ENCODE peak calls at places on chromosomes 1 and 21, in four cellular contexts. One of them, this sample, is unnamed.
A peak's percentile ranks its signal among the peaks of the same experiment; 100 is the strongest.

GRCh38 chr1:92901699-92902405 is 59.4 kb downstream of the DIPK1A start:
- DNase-seq in activated T-cell treated with anti-CD3 and anti-CD28 coated beads for 1 hour: no peak
- DNase-seq in WTC11: no peak
- DNase-seq in stimulated activated CD4-positive, alpha-beta T cell treated with anti-CD3 and anti-CD28 coated beads, Interleukin-2, amount 100 ng/mL, for 48 hours: no peak
- DNase-seq in this sample: no peak

GRCh38 chr1:84619383-84620093 is 45.3 kb upstream of the CTBS start:
- DNase-seq in activated T-cell treated with anti-CD3 and anti-CD28 coated beads for 1 hour: no peak
- DNase-seq in WTC11: no peak
- DNase-seq in stimulated activated CD4-positive, alpha-beta T cell treated with anti-CD3 and anti-CD28 coated beads, Interleukin-2, amount 100 ng/mL, for 48 hours: peak; percentile 40
- DNase-seq in this sample: no peak

GRCh38 chr1:204577794-204578478 is 61.7 kb downstream of the MDM4 start:
- DNase-seq in activated T-cell treated with anti-CD3 and anti-CD28 coated beads for 1 hour: no peak
- DNase-seq in WTC11: no peak
- DNase-seq in stimulated activated CD4-positive, alpha-beta T cell treated with anti-CD3 and anti-CD28 coated beads, Interleukin-2, amount 100 ng/mL, for 48 hours: no peak
- DNase-seq in this sample: no peak

GRCh38 chr1:234726359-234726836 is 116.4 kb upstream of the IRF2BP2 start:
- DNase-seq in activated T-cell treated with anti-CD3 and anti-CD28 coated beads for 1 hour: no peak
- DNase-seq in WTC11: no peak
- DNase-seq in stimulated activated CD4-positive, alpha-beta T cell treated with anti-CD3 and anti-CD28 coated beads, Interleukin-2, amount 100 ng/mL, for 48 hours: no peak
- DNase-seq in this sample: peak; percentile 42

GRCh38 chr1:163897401-163898169 is 575.8 kb downstream of the NUF2 start:
- DNase-seq in activated T-cell treated with anti-CD3 and anti-CD28 coated beads for 1 hour: no peak
- DNase-seq in WTC11: no peak
- DNase-seq in stimulated activated CD4-positive, alpha-beta T cell treated with anti-CD3 and anti-CD28 coated beads, Interleukin-2, amount 100 ng/mL, for 48 hours: no peak
- DNase-seq in this sample: no peak

GRCh38 chr1:202233824-202234223 is 40.2 kb downstream of the LGR6 start:
- DNase-seq in activated T-cell treated with anti-CD3 and anti-CD28 coated beads for 1 hour: no peak
- DNase-seq in WTC11: no peak
- DNase-seq in stimulated activated CD4-positive, alpha-beta T cell treated with anti-CD3 and anti-CD28 coated beads, Interleukin-2, amount 100 ng/mL, for 48 hours: no peak
- DNase-seq in this sample: no peak

GRCh38 chr1:221565718-221566117 is 176.2 kb downstream of the DUSP10 start:
- DNase-seq in activated T-cell treated with anti-CD3 and anti-CD28 coated beads for 1 hour: no peak
- DNase-seq in WTC11: no peak
- DNase-seq in stimulated activated CD4-positive, alpha-beta T cell treated with anti-CD3 and anti-CD28 coated beads, Interleukin-2, amount 100 ng/mL, for 48 hours: no peak
- DNase-seq in this sample: no peak

GRCh38 chr1:154213274-154213673 is 7.1 kb upstream of the CFAP141 start:
- DNase-seq in activated T-cell treated with anti-CD3 and anti-CD28 coated beads for 1 hour: no peak
- DNase-seq in WTC11: no peak
- DNase-seq in stimulated activated CD4-positive, alpha-beta T cell treated with anti-CD3 and anti-CD28 coated beads, Interleukin-2, amount 100 ng/mL, for 48 hours: no peak
- DNase-seq in this sample: no peak

GRCh38 chr1:182784556-182785171 is 4.9 kb upstream of the NPL start:
- DNase-seq in activated T-cell treated with anti-CD3 and anti-CD28 coated beads for 1 hour: no peak
- DNase-seq in WTC11: no peak
- DNase-seq in stimulated activated CD4-positive, alpha-beta T cell treated with anti-CD3 and anti-CD28 coated beads, Interleukin-2, amount 100 ng/mL, for 48 hours: no peak
- DNase-seq in this sample: peak; percentile 72

GRCh38 chr1:209513226-209513625 is 70.3 kb upstream of the CAMK1G start:
- DNase-seq in activated T-cell treated with anti-CD3 and anti-CD28 coated beads for 1 hour: no peak
- DNase-seq in WTC11: no peak
- DNase-seq in stimulated activated CD4-positive, alpha-beta T cell treated with anti-CD3 and anti-CD28 coated beads, Interleukin-2, amount 100 ng/mL, for 48 hours: no peak
- DNase-seq in this sample: peak; percentile 68

GRCh38 chr21:42234464-42235241 is 15.7 kb downstream of the ABCG1 start:
- DNase-seq in activated T-cell treated with anti-CD3 and anti-CD28 coated beads for 1 hour: peak; percentile 64
- DNase-seq in WTC11: peak; percentile 81
- DNase-seq in stimulated activated CD4-positive, alpha-beta T cell treated with anti-CD3 and anti-CD28 coated beads, Interleukin-2, amount 100 ng/mL, for 48 hours: peak; percentile 82
- DNase-seq in this sample: peak; percentile 95

GRCh38 chr1:89949991-89950624 is 44.8 kb upstream of the ZNF326 start:
- DNase-seq in activated T-cell treated with anti-CD3 and anti-CD28 coated beads for 1 hour: no peak
- DNase-seq in WTC11: no peak
- DNase-seq in stimulated activated CD4-positive, alpha-beta T cell treated with anti-CD3 and anti-CD28 coated beads, Interleukin-2, amount 100 ng/mL, for 48 hours: no peak
- DNase-seq in this sample: peak; percentile 10

GRCh38 chr1:218640213-218640612 is 295.1 kb downstream of the TGFB2 start:
- DNase-seq in activated T-cell treated with anti-CD3 and anti-CD28 coated beads for 1 hour: no peak
- DNase-seq in WTC11: no peak
- DNase-seq in stimulated activated CD4-positive, alpha-beta T cell treated with anti-CD3 and anti-CD28 coated beads, Interleukin-2, amount 100 ng/mL, for 48 hours: no peak
- DNase-seq in this sample: no peak

GRCh38 chr1:5516756-5517155 is 475.5 kb downstream of the NPHP4 start:
- DNase-seq in activated T-cell treated with anti-CD3 and anti-CD28 coated beads for 1 hour: no peak
- DNase-seq in WTC11: no peak
- DNase-seq in stimulated activated CD4-positive, alpha-beta T cell treated with anti-CD3 and anti-CD28 coated beads, Interleukin-2, amount 100 ng/mL, for 48 hours: no peak
- DNase-seq in this sample: no peak

GRCh38 chr1:33219886-33220661 is 36.2 kb upstream of the ZNF362 start:
- DNase-seq in activated T-cell treated with anti-CD3 and anti-CD28 coated beads for 1 hour: no peak
- DNase-seq in WTC11: no peak
- DNase-seq in stimulated activated CD4-positive, alpha-beta T cell treated with anti-CD3 and anti-CD28 coated beads, Interleukin-2, amount 100 ng/mL, for 48 hours: no peak
- DNase-seq in this sample: no peak

GRCh38 chr1:234478481-234479309 is at the start of gene TARBP1:
- DNase-seq in activated T-cell treated with anti-CD3 and anti-CD28 coated beads for 1 hour: peak; percentile 56
- DNase-seq in WTC11: peak; percentile 68
- DNase-seq in stimulated activated CD4-positive, alpha-beta T cell treated with anti-CD3 and anti-CD28 coated beads, Interleukin-2, amount 100 ng/mL, for 48 hours: peak; percentile 72
- DNase-seq in this sample: peak; percentile 90

GRCh38 chr1:117146570-117147340 is 25.2 kb upstream of the TRIM45 start:
- DNase-seq in activated T-cell treated with anti-CD3 and anti-CD28 coated beads for 1 hour: no peak
- DNase-seq in WTC11: no peak
- DNase-seq in stimulated activated CD4-positive, alpha-beta T cell treated with anti-CD3 and anti-CD28 coated beads, Interleukin-2, amount 100 ng/mL, for 48 hours: no peak
- DNase-seq in this sample: no peak

GRCh38 chr1:150288822-150289221 is 4.8 kb upstream of the MRPS21 start:
- DNase-seq in activated T-cell treated with anti-CD3 and anti-CD28 coated beads for 1 hour: no peak
- DNase-seq in WTC11: no peak
- DNase-seq in stimulated activated CD4-positive, alpha-beta T cell treated with anti-CD3 and anti-CD28 coated beads, Interleukin-2, amount 100 ng/mL, for 48 hours: no peak
- DNase-seq in this sample: no peak

GRCh38 chr1:46445773-46446256 is 43.8 kb upstream of the DMBX1 start:
- DNase-seq in activated T-cell treated with anti-CD3 and anti-CD28 coated beads for 1 hour: no peak
- DNase-seq in WTC11: no peak
- DNase-seq in stimulated activated CD4-positive, alpha-beta T cell treated with anti-CD3 and anti-CD28 coated beads, Interleukin-2, amount 100 ng/mL, for 48 hours: no peak
- DNase-seq in this sample: no peak

GRCh38 chr1:23634840-23635642 is 56.6 kb upstream of the RPL11 start:
- DNase-seq in activated T-cell treated with anti-CD3 and anti-CD28 coated beads for 1 hour: no peak
- DNase-seq in WTC11: peak; percentile 61
- DNase-seq in stimulated activated CD4-positive, alpha-beta T cell treated with anti-CD3 and anti-CD28 coated beads, Interleukin-2, amount 100 ng/mL, for 48 hours: no peak
- DNase-seq in this sample: peak; percentile 68

GRCh38 chr1:231923461-231924132 is 297.0 kb downstream of the DISC1 start:
- DNase-seq in activated T-cell treated with anti-CD3 and anti-CD28 coated beads for 1 hour: no peak
- DNase-seq in WTC11: no peak
- DNase-seq in stimulated activated CD4-positive, alpha-beta T cell treated with anti-CD3 and anti-CD28 coated beads, Interleukin-2, amount 100 ng/mL, for 48 hours: no peak
- DNase-seq in this sample: no peak

GRCh38 chr1:204888294-204888693 is 17.6 kb downstream of the NFASC start:
- DNase-seq in activated T-cell treated with anti-CD3 and anti-CD28 coated beads for 1 hour: no peak
- DNase-seq in WTC11: no peak
- DNase-seq in stimulated activated CD4-positive, alpha-beta T cell treated with anti-CD3 and anti-CD28 coated beads, Interleukin-2, amount 100 ng/mL, for 48 hours: no peak
- DNase-seq in this sample: no peak

GRCh38 chr1:158329807-158330206 is 1.5 kb downstream of the CD1B start:
- DNase-seq in activated T-cell treated with anti-CD3 and anti-CD28 coated beads for 1 hour: no peak
- DNase-seq in WTC11: peak; percentile 19
- DNase-seq in stimulated activated CD4-positive, alpha-beta T cell treated with anti-CD3 and anti-CD28 coated beads, Interleukin-2, amount 100 ng/mL, for 48 hours: no peak
- DNase-seq in this sample: peak; percentile 5

GRCh38 chr1:110309768-110310167 is 29.4 kb upstream of the RBM15 start:
- DNase-seq in activated T-cell treated with anti-CD3 and anti-CD28 coated beads for 1 hour: no peak
- DNase-seq in WTC11: no peak
- DNase-seq in stimulated activated CD4-positive, alpha-beta T cell treated with anti-CD3 and anti-CD28 coated beads, Interleukin-2, amount 100 ng/mL, for 48 hours: no peak
- DNase-seq in this sample: no peak

GRCh38 chr1:197156692-197157091 is 10.2 kb upstream of the ASPM start:
- DNase-seq in activated T-cell treated with anti-CD3 and anti-CD28 coated beads for 1 hour: no peak
- DNase-seq in WTC11: no peak
- DNase-seq in stimulated activated CD4-positive, alpha-beta T cell treated with anti-CD3 and anti-CD28 coated beads, Interleukin-2, amount 100 ng/mL, for 48 hours: no peak
- DNase-seq in this sample: no peak

GRCh38 chr1:182917386-182917785 is 35.6 kb downstream of the SHCBP1L start:
- DNase-seq in activated T-cell treated with anti-CD3 and anti-CD28 coated beads for 1 hour: no peak
- DNase-seq in WTC11: no peak
- DNase-seq in stimulated activated CD4-positive, alpha-beta T cell treated with anti-CD3 and anti-CD28 coated beads, Interleukin-2, amount 100 ng/mL, for 48 hours: no peak
- DNase-seq in this sample: no peak

GRCh38 chr1:74323937-74324473 is 88.8 kb downstream of the TNNI3K start:
- DNase-seq in activated T-cell treated with anti-CD3 and anti-CD28 coated beads for 1 hour: no peak
- DNase-seq in WTC11: no peak
- DNase-seq in stimulated activated CD4-positive, alpha-beta T cell treated with anti-CD3 and anti-CD28 coated beads, Interleukin-2, amount 100 ng/mL, for 48 hours: no peak
- DNase-seq in this sample: no peak

GRCh38 chr1:15210651-15211390 is 36.2 kb upstream of the FHAD1 start:
- DNase-seq in activated T-cell treated with anti-CD3 and anti-CD28 coated beads for 1 hour: no peak
- DNase-seq in WTC11: no peak
- DNase-seq in stimulated activated CD4-positive, alpha-beta T cell treated with anti-CD3 and anti-CD28 coated beads, Interleukin-2, amount 100 ng/mL, for 48 hours: no peak
- DNase-seq in this sample: no peak

GRCh38 chr1:201774224-201774982 is 54.6 kb upstream of the IPO9 start:
- DNase-seq in activated T-cell treated with anti-CD3 and anti-CD28 coated beads for 1 hour: no peak
- DNase-seq in WTC11: no peak
- DNase-seq in stimulated activated CD4-positive, alpha-beta T cell treated with anti-CD3 and anti-CD28 coated beads, Interleukin-2, amount 100 ng/mL, for 48 hours: no peak
- DNase-seq in this sample: no peak

This sample was measured in neural progenitor cell.